ENCODE peak calls at places on chromosomes 11 and 22, in seven cellular contexts. L, W, D, E, M, F and Y are unnamed samples. For H3K4me1, the result is how much of the 10 kb centered on the place peaks cover.

GRCh38 chr11:95697614-95698408 is 91.8 kb downstream of the FAM76B start:
- DNase-seq in L (no peak), W (no peak), D (no peak), E (no peak), M (no peak), F (no peak), Y (no peak)

GRCh38 chr11:72525466-72525865 is 91.1 kb upstream of the CLPB start:
- DNase-seq in L (no peak), W (no peak), D (no peak), E (no peak), M (no peak), F (no peak), Y (no peak)

GRCh38 chr11:66015094-66015881 is 3.5 kb downstream of the CST6 start:
- DNase-seq in L (no peak), W (peak), D (no peak), E (no peak), M (peak), F (no peak), Y (peak)

GRCh38 chr22:31179345-31179744 is 19.4 kb downstream of the RNF185 start:
- DNase-seq in L (no peak), W (peak), D (no peak), E (no peak), M (no peak), F (no peak), Y (no peak)

GRCh38 chr11:117457031-117457785 is 129.6 kb downstream of the CEP164 start:
- DNase-seq in L (no peak), W (no peak), D (no peak), E (no peak), M (no peak), F (no peak), Y (no peak)

GRCh38 chr22:39941661-39942060 is 18.5 kb upstream of the TMA7B start:
- DNase-seq in L (no peak), W (no peak), D (no peak), E (no peak), M (no peak), F (no peak), Y (no peak)

GRCh38 chr22:24429411-24430365 is 2.3 kb downstream of the ADORA2A start:
- DNase-seq in L (peak), W (peak), D (no peak), E (peak), M (no peak), F (peak), Y (peak)

GRCh38 chr11:124934862-124935547 is 842 bp downstream of the HEPACAM start:
- DNase-seq in L (no peak), W (peak), D (no peak), E (no peak), M (no peak), F (no peak), Y (no peak)

GRCh38 chr11:122757201-122757600 is 81.1 kb upstream of the CRTAM start:
- DNase-seq in L (no peak), W (no peak), D (no peak), E (no peak), M (no peak), F (no peak), Y (no peak)

GRCh38 chr11:61961570-61962212 is 5.7 kb downstream of the FTH1 start:
- DNase-seq in L (peak), W (no peak), D (no peak), E (no peak), M (no peak), F (no peak), Y (peak)

GRCh38 chr11:66288138-66288865 is 641 bp downstream of the YIF1A start:
- DNase-seq in L (peak), W (no peak), D (no peak), E (no peak), M (no peak), F (no peak), Y (no peak)

GRCh38 chr22:27144345-27144744 is 487.0 kb downstream of the MIAT start:
- DNase-seq in L (no peak), W (no peak), D (no peak), E (no peak), M (no peak), F (no peak), Y (no peak)

GRCh38 chr11:69919659-69920499 is 100.7 kb upstream of the FGF3 start:
- DNase-seq in L (peak), W (no peak), D (no peak), E (peak), M (no peak), F (no peak), Y (no peak)

GRCh38 chr22:23206915-23207314 is 26.6 kb downstream of the BCR start:
- DNase-seq in L (no peak), W (no peak), D (no peak), E (no peak), M (no peak), F (no peak), Y (no peak)

GRCh38 chr22:19689408-19689807 is 24.9 kb upstream of the SEPTIN5 start:
- DNase-seq in L (peak), W (peak), D (no peak), E (no peak), M (no peak), F (no peak), Y (no peak)

GRCh38 chr11:78168539-78169477 is 19.6 kb downstream of the KCTD21 start:
- DNase-seq in L (peak), W (peak), D (peak), E (no peak), M (no peak), F (no peak), Y (peak)

GRCh38 chr11:44493929-44494328 is 71.5 kb upstream of the CD82 start:
- DNase-seq in L (no peak), W (no peak), D (peak), E (no peak), M (no peak), F (no peak), Y (no peak)

GRCh38 chr11:129222158-129222557 is 30.0 kb upstream of the ARHGAP32 start:
- DNase-seq in L (no peak), W (no peak), D (no peak), E (no peak), M (no peak), F (no peak), Y (no peak)

GRCh38 chr11:120510406-120511115 is 987 bp upstream of the GRIK4 start:
- DNase-seq in L (no peak), W (no peak), D (no peak), E (no peak), M (no peak), F (no peak), Y (no peak)

GRCh38 chr22:48840112-48840949 is 987.3 kb downstream of the BRD1 start:
- DNase-seq in L (no peak), W (no peak), D (no peak), E (peak), M (no peak), F (no peak), Y (no peak)

GRCh38 chr11:66595245-66595904 is 2.4 kb downstream of the CCS start:
- DNase-seq in L (peak), W (peak), D (no peak), E (no peak), M (no peak), F (no peak), Y (peak)

GRCh38 chr11:80122211-80122610 is 681.4 kb upstream of the TENM4 start:
- DNase-seq in L (no peak), W (no peak), D (peak), E (no peak), M (no peak), F (no peak), Y (peak)

DNA sequence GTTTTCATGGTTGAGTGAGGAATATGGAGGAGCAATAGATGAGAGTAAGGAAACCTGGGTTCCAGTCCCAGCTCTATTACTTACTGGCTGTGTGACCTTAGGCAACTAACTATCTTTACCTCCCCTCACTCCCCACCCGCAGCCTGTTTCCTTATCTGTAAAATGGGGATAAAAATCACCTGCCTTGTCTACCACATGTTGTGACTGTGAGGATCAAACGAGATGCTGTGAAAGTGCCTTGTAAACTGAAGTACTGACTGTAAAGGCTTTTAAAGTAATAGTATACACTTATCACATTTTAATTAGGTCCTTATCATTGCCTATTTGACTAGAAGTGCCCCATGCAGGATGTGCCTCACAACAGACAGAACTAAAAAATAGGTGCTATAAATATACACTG is 18.9 kb upstream of the PPP2R1B start:
- DNase-seq in L (no peak), W (no peak), D (no peak), E (no peak), M (no peak), F (no peak), Y (no peak)
- H3K27ac ChIP-seq in L (no peak), W (no peak), D (no peak), E (no peak), M (no peak), F (no peak), Y (peak)

GRCh38 chr11:134670961-134671370 is 258.9 kb upstream of the B3GAT1 start:
- DNase-seq in L (peak), W (no peak), D (no peak), E (no peak), M (no peak), F (no peak), Y (no peak)
- H3K4me1 ChIP-seq in L (under half), W (under half), D (under half), E (under half), M (under half), F (under half), Y (under half)

DNA sequence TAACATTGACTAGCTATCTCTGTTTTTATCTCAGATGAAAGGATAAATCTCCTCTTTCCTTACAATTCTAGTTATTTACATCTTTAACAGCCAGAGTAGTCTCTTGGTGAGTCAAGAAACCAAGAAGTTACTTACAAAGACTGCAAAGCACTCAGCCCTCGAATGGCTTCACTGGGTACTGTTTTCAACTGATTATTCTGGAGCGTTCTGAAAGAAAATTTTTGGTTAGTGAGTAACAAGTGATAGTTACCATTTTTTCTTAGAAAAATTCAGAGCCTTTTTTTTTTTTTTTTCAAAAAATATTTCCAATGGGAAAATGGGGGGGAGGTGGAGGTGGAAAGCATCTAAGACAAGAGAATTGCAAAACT is 27.9 kb upstream of the CCDC34 start:
- DNase-seq in L (no peak), W (peak), D (no peak), E (no peak), M (no peak), F (no peak), Y (no peak)
- H3K4me3 ChIP-seq in L (no peak), W (no peak), D (no peak), E (no peak), M (no peak), F (no peak), Y (no peak)

GRCh38 chr22:36660510-36660840 is 43.1 kb downstream of the CACNG2 start:
- DNase-seq in L (no peak), W (no peak), D (no peak), E (no peak), M (no peak), F (no peak), Y (no peak)
- H3K27ac ChIP-seq in L (peak), W (no peak), D (no peak), E (no peak), M (peak), F (no peak), Y (no peak)

GRCh38 chr22:21589415-21589814 is 21.9 kb downstream of the UBE2L3 start:
- DNase-seq in L (no peak), W (no peak), D (no peak), E (no peak), M (no peak), F (no peak), Y (no peak)
- H3K4me1 ChIP-seq in L (under half), W (under half), D (under half), E (half or more), M (under half), F (under half), Y (half or more)

GRCh38 chr11:35391922-35392813 is 27.2 kb downstream of the SLC1A2 start:
- DNase-seq in L (peak), W (peak), D (peak), E (peak), M (peak), F (peak), Y (peak)

GRCh38 chr11:35389112-35389511 is 30.2 kb downstream of the SLC1A2 start:
- DNase-seq in L (no peak), W (no peak), D (no peak), E (no peak), M (no peak), F (no peak), Y (no peak)

GRCh38 chr11:35389897-35390462 is 29.4 kb downstream of the SLC1A2 start:
- DNase-seq in L (no peak), W (no peak), D (no peak), E (no peak), M (no peak), F (no peak), Y (no peak)

GRCh38 chr11:35393093-35393492 is 26.3 kb downstream of the SLC1A2 start:
- DNase-seq in L (no peak), W (no peak), D (no peak), E (no peak), M (no peak), F (no peak), Y (no peak)

GRCh38 chr11:35390737-35391682 is 28.3 kb downstream of the SLC1A2 start:
- DNase-seq in L (no peak), W (peak), D (no peak), E (no peak), M (no peak), F (no peak), Y (no peak)
- H3K4me3 ChIP-seq in L (no peak), W (no peak), D (no peak), E (no peak), M (no peak), F (no peak), Y (no peak)

GRCh38 chr22:37747715-37748100 is 50.9 kb downstream of the TRIOBP start:
- DNase-seq in L (no peak), W (no peak), D (no peak), E (no peak), M (no peak), F (no peak), Y (no peak)
- H3K27ac ChIP-seq in L (peak), W (no peak), D (peak), E (no peak), M (peak), F (no peak), Y (peak)